ENCODE peak calls at places on chromosome 10, in seven cellular contexts. S, V, E, I, U, M and N are unnamed samples.

GRCh38 chr10:22959950-22960349 is 32.1 kb downstream of the ARMC3 start:
- DNase-seq in I (no peak), S (no peak), U (no peak), M (no peak), V (no peak), E (no peak), N (no peak)

GRCh38 chr10:132449051-132449825 is 52.2 kb downstream of the PWWP2B start:
- DNase-seq in V (no peak), S (peak), U (no peak), M (no peak), E (peak), I (no peak), N (no peak)

GRCh38 chr10:64345856-64346255 is 824.7 kb downstream of the REEP3 start:
- DNase-seq in U (no peak), V (no peak), I (no peak), S (no peak), E (no peak), M (no peak), N (no peak)

GRCh38 chr10:91313761-91314520 is 93.5 kb downstream of the PCGF5 start:
- DNase-seq in S (no peak), U (peak), E (no peak), I (peak), V (peak), M (peak), N (no peak)

GRCh38 chr10:72336259-72337038 is 18.3 kb downstream of the DNAJB12 start:
- DNase-seq in S (peak), U (no peak), I (no peak), V (no peak), M (peak), E (no peak), N (no peak)

GRCh38 chr10:63866075-63866746 is 345.0 kb downstream of the REEP3 start:
- DNase-seq in M (peak), U (peak), V (peak), E (peak), S (peak), I (peak), N (peak)

GRCh38 chr10:69466689-69467088 is 15.4 kb downstream of the TSPAN15 start:
- DNase-seq in S (no peak), V (no peak), U (no peak), M (no peak), I (no peak), E (no peak), N (no peak)

GRCh38 chr10:70494536-70494935 is 16.0 kb downstream of the PALD1 start:
- DNase-seq in I (no peak), V (no peak), E (no peak), M (no peak), S (no peak), U (no peak), N (no peak)

GRCh38 chr10:133378251-133379096 is 588 bp upstream of the PAOX start:
- DNase-seq in V (peak), S (peak), M (peak), I (no peak), E (peak), U (no peak), N (no peak)

GRCh38 chr10:126565456-126565855 is 105.0 kb downstream of the C10orf90 start:
- DNase-seq in I (no peak), M (peak), V (no peak), S (no peak), U (no peak), E (no peak), N (no peak)

GRCh38 chr10:3107426-3107961 is 40.1 kb downstream of the PFKP start:
- DNase-seq in I (peak), V (no peak), U (no peak), S (peak), E (peak), M (peak), N (no peak)

GRCh38 chr10:93893646-93894515 is at the start of gene SLC35G1:
- DNase-seq in I (peak), M (peak), S (peak), E (peak), V (peak), U (peak), N (peak)

GRCh38 chr10:113762083-113762482 is 10.6 kb downstream of the PLEKHS1 start:
- DNase-seq in E (no peak), V (no peak), S (no peak), I (no peak), U (no peak), M (no peak), N (no peak)

GRCh38 chr10:78349165-78349516 is 315.5 kb downstream of the RPS24 start:
- DNase-seq in M (no peak), I (no peak), E (peak), V (no peak), S (peak), U (no peak), N (no peak)

GRCh38 chr10:14156101-14156500 is 174.6 kb downstream of the FRMD4A start:
- DNase-seq in I (no peak), U (no peak), E (no peak), V (no peak), M (no peak), S (no peak), N (no peak)

GRCh38 chr10:93422121-93422520 is 60.0 kb downstream of the MYOF start:
- DNase-seq in M (peak), U (no peak), V (no peak), E (no peak), S (no peak), I (no peak), N (no peak)

GRCh38 chr10:114313866-114314265 is 74.8 kb downstream of the VWA2 start:
- DNase-seq in I (no peak), V (no peak), S (no peak), E (no peak), U (no peak), M (no peak), N (no peak)

GRCh38 chr10:116073025-116073424 is 200.0 kb downstream of the GFRA1 start:
- DNase-seq in M (no peak), E (no peak), S (no peak), V (no peak), U (no peak), I (no peak), N (no peak)

GRCh38 chr10:86209726-86210125 is 156.9 kb downstream of the GRID1 start:
- DNase-seq in M (no peak), V (no peak), E (no peak), I (no peak), S (no peak), U (no peak), N (no peak)

GRCh38 chr10:70272925-70273316 is 10.9 kb downstream of the NPFFR1 start:
- DNase-seq in S (no peak), E (no peak), U (no peak), I (no peak), M (no peak), V (no peak), N (peak)

GRCh38 chr10:108801775-108802516 is 1121.4 kb downstream of the XPNPEP1 start:
- DNase-seq in U (peak), E (no peak), I (peak), M (peak), S (no peak), V (peak), N (no peak)

GRCh38 chr10:75115137-75115536 is 3.7 kb downstream of the SAMD8 start:
- DNase-seq in E (no peak), V (peak), U (no peak), I (no peak), M (no peak), S (no peak), N (no peak)

GRCh38 chr10:104337527-104337984 is 709 bp downstream of the ITPRIP start:
- DNase-seq in V (no peak), I (no peak), U (no peak), M (peak), E (no peak), S (peak), N (no peak)

GRCh38 chr10:120217736-120218135 is 239.3 kb upstream of the PLPP4 start:
- DNase-seq in M (no peak), S (no peak), U (no peak), I (no peak), E (no peak), V (no peak), N (no peak)

DNA sequence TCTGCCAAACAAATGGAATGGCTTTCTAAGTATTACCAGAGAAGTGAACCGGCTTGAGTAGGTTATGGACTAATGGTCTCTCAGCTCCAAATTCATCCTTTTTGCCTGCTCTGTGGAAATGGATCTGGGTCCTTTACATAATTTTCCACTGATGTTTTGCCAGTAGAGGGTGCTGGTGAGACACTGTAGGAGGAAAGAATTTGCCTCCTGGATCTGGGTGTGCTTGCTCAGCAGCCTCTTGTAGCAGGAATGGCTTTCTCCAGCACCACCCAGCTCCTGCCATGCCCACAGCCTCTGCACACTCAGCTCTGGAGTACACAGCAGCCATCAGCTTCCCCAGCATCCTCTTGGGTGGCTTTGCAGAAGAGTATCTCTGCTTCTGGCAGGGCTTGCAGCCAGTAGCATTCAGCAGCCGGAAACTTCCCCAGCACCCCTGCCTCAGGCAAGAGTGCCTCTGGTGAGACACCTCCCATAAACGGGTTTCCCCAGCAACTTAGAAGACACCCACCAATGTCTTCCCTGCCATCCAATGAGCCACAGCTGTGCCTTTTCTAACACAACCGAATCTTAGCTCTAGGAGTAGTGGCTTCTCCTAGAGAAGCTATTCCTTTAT is 235.0 kb upstream of the PLPP4 start:
- DNase-seq in S (peak), V (peak), U (peak), E (no peak), I (peak), M (peak), N (peak)
- TF ChIP-seq CTCF in S (peak), V (peak), U (peak), E (no peak), I (peak), M (peak), N (peak)

GRCh38 chr10:97279121-97279815 is 13.2 kb downstream of the ARHGAP19 start:
- DNase-seq in E (no peak), I (no peak), M (no peak), S (no peak), V (no peak), U (no peak), N (no peak)
- H3K4me3 ChIP-seq in E (peak), I (no peak), M (no peak), S (no peak), V (no peak), U (no peak), N (no peak)

DNA sequence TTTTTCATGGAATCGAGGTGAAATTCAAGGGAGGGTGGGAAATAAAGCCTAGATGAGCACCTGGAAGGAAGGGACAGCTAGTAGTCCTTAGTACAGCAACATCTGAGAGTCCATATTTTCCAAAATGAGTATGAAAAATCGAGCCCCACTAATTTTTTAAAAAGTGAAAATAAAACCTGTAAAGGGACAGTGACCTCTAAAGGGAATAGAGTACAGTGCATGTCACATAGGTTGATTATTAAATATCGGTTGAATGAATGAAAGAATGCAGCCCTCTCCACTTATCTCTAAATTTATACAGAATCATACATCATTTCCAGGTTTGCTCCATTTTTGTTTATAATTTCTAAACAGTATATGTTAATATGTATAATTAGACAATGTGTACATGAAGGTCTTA is 1088.5 kb upstream of the GHITM start:
- DNase-seq in S (no peak), V (no peak), M (no peak), I (no peak), E (no peak), U (no peak), N (no peak)
- TF ChIP-seq CTCF in S (no peak), V (no peak), M (no peak), I (no peak), E (no peak), U (no peak), N (no peak)

DNA sequence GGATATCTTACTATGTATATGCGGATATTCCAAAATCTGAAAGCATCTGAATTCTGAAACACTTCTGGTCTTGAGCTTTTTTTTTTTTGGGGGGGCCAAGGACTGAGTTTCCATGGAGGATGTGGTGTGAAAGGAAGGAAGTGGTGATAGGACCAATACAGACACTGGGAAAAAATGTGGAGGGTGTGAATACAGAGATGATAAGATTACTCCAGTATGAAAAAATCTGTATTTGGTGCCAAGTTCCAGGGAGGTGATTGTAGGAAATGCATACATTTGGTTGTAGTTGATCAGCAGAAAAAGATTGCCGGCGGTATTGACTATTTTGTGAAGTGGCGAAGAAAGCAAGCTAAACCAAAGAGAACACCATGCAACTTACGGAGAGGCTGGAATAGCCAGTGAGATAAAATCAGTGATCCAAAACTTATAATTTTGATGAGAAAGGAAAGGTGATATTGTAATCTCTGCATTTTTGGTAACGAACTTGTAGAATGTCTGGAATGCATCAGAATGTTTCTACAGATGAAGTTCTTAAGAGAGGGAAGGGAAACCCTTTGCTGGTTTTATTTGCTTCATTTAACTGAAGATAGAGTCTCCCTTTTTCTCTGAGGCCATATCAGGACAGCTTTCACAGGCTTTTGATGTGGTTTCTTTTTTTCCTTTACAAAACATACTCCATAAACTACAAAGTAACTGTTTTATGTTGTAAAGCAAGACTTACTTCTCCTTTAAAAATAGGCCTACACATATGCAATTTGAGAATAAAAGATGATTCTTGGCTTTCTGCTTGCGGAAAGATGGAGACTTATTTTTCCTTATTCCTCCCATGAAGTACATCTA is 6.0 kb downstream of the WDR37 start:
- DNase-seq in M (peak), U (no peak), E (no peak), I (no peak), S (no peak), V (no peak), N (no peak)
- H3K4me3 ChIP-seq in M (no peak), U (no peak), E (no peak), I (no peak), S (no peak), V (no peak), N (no peak)

GRCh38 chr10:122273966-122274545 is 3.0 kb downstream of the BTBD16 start:
- DNase-seq in E (no peak), I (no peak), M (no peak), U (no peak), S (no peak), V (no peak), N (no peak)

GRCh38 chr10:122279725-122280141 is 8.6 kb downstream of the BTBD16 start:
- DNase-seq in E (no peak), I (no peak), U (no peak), S (peak), V (peak), M (peak), N (no peak)

GRCh38 chr10:122280156-122280555 is 9.1 kb downstream of the BTBD16 start:
- DNase-seq in I (no peak), S (no peak), E (no peak), V (no peak), U (no peak), M (no peak), N (no peak)

GRCh38 chr10:122277737-122278136 is 6.6 kb downstream of the BTBD16 start:
- DNase-seq in V (no peak), S (no peak), M (no peak), U (no peak), I (no peak), E (no peak), N (no peak)

GRCh38 chr10:122276611-122277205 is 5.6 kb downstream of the BTBD16 start:
- DNase-seq in E (no peak), I (no peak), V (peak), S (no peak), U (no peak), M (peak), N (no peak)
- TF ChIP-seq CTCF in E (no peak), I (no peak), V (no peak), S (no peak), U (no peak), M (no peak), N (no peak)

GRCh38 chr10:128147064-128147463 is 20.8 kb upstream of the MKI67 start:
- DNase-seq in E (no peak), V (no peak), I (peak), S (no peak), U (no peak), M (no peak), N (no peak)
- H3K4me3 ChIP-seq in E (no peak), V (no peak), I (no peak), S (no peak), U (no peak), M (no peak), N (no peak)

GRCh38 chr10:29947701-29948060 is 111.7 kb downstream of the JCAD start:
- DNase-seq in U (no peak), I (no peak), S (peak), M (no peak), V (no peak), E (no peak), N (no peak)
- TF ChIP-seq CTCF in U (no peak), I (peak), S (peak), M (peak), V (no peak), E (no peak), N (no peak)

GRCh38 chr10:62018141-62018911 is 116.8 kb downstream of the ARID5B start:
- DNase-seq in E (no peak), U (no peak), I (no peak), V (no peak), M (no peak), S (peak), N (no peak)

GRCh38 chr10:62014510-62014909 is 113.0 kb downstream of the ARID5B start:
- DNase-seq in M (no peak), U (no peak), E (no peak), S (no peak), I (no peak), V (no peak), N (no peak)

GRCh38 chr10:62017141-62017870 is 115.8 kb downstream of the ARID5B start:
- DNase-seq in E (no peak), M (no peak), I (no peak), V (no peak), U (no peak), S (no peak), N (no peak)

GRCh38 chr10:62015994-62016393 is 114.5 kb downstream of the ARID5B start:
- DNase-seq in I (no peak), S (peak), U (no peak), M (no peak), V (no peak), E (no peak), N (no peak)

GRCh38 chr10:62016477-62017140 is 115.1 kb downstream of the ARID5B start:
- DNase-seq in M (no peak), U (no peak), S (no peak), V (no peak), I (no peak), E (no peak), N (no peak)
- H3K4me3 ChIP-seq in M (no peak), U (no peak), S (no peak), V (no peak), I (no peak), E (no peak), N (no peak)